ENCODE peak calls at places on chromosomes 11 and 22, in ten cellular contexts. H is GM23248; B is CD8-positive, alpha-beta T cell; W is IMR-90; E is DND-41; K is small intestine; X is gastrocnemius medialis; N is fibroblast of lung; S is sigmoid colon; T is bronchial epithelial cell. C is an unnamed sample.

GRCh38 chr11:46106530-46107407 is 14.5 kb downstream of the PHF21A start:
- DNase-seq in H (peak; percentile 44), B (no peak), W (no peak), E (no peak), K (no peak), X (no peak), N (peak; percentile 50), S (no peak), T (no peak), C (no peak)

GRCh38 chr22:35131423-35132050 is 65.6 kb downstream of the ISX start:
- DNase-seq in H (no peak), B (no peak), W (no peak), E (no peak), K (peak; percentile 89), X (no peak), N (no peak), S (no peak), T (no peak), C (no peak)

GRCh38 chr11:64687204-64687603 is 35.8 kb downstream of the NRXN2 start:
- DNase-seq in H (no peak), B (no peak), W (no peak), E (no peak), K (no peak), X (peak; percentile 67), N (no peak), S (peak; percentile 84), T (no peak), C (no peak)

GRCh38 chr11:114094516-114094915 is 35.0 kb downstream of the ZBTB16 start:
- DNase-seq in H (no peak), B (no peak), W (no peak), E (no peak), K (no peak), X (no peak), N (no peak), S (no peak), T (no peak), C (no peak)

GRCh38 chr11:8813658-8814057 is 97.3 kb upstream of the AKIP1 start:
- DNase-seq in H (peak; percentile 90), B (no peak), W (peak; percentile 89), E (peak; percentile 66), K (peak; percentile 75), X (peak; percentile 48), N (peak; percentile 92), S (peak; percentile 92), T (peak; percentile 82), C (no peak)

GRCh38 chr11:64331569-64332371 is 8.2 kb upstream of the CCDC88B start:
- DNase-seq in H (peak; percentile 98), B (peak; percentile 54), W (peak; percentile 87), E (peak; percentile 31), K (peak; percentile 93), X (no peak), N (peak; percentile 86), S (peak; percentile 76), T (peak; percentile 90), C (no peak)

GRCh38 chr11:46513934-46514342 is 79.9 kb downstream of the AMBRA1 start:
- DNase-seq in H (no peak), B (no peak), W (peak; percentile 41), E (no peak), K (peak; percentile 20), X (peak; percentile 7), N (peak; percentile 38), S (peak; percentile 87), T (peak; percentile 95), C (no peak)

GRCh38 chr22:29872989-29873388 is 10.0 kb upstream of the MTMR3 start:
- DNase-seq in H (no peak), B (no peak), W (no peak), E (no peak), K (no peak), X (no peak), N (no peak), S (no peak), T (no peak), C (no peak)

GRCh38 chr22:43867839-43868652 is 5.7 kb upstream of the SULT4A1 start:
- DNase-seq in H (peak; percentile 71), B (no peak), W (peak; percentile 73), E (peak; percentile 65), K (peak; percentile 44), X (no peak), N (peak; percentile 70), S (peak; percentile 54), T (peak; percentile 38), C (no peak)

GRCh38 chr11:34606326-34607120 is 14.4 kb upstream of the EHF start:
- DNase-seq in H (no peak), B (no peak), W (no peak), E (no peak), K (peak; percentile 60), X (no peak), N (no peak), S (no peak), T (no peak), C (no peak)

GRCh38 chr11:2122222-2122906 is 16.8 kb downstream of the IGF2 start:
- DNase-seq in H (no peak), B (no peak), W (peak; percentile 33), E (no peak), K (no peak), X (no peak), N (peak; percentile 61), S (no peak), T (no peak), C (no peak)

GRCh38 chr11:46382644-46383403 is 1.4 kb downstream of the MDK start:
- DNase-seq in H (peak; percentile 73), B (no peak), W (peak; percentile 46), E (no peak), K (peak; percentile 66), X (no peak), N (peak; percentile 59), S (peak; percentile 56), T (no peak), C (no peak)

GRCh38 chr11:116505466-116506247 is 267.1 kb downstream of the BUD13 start:
- DNase-seq in H (no peak), B (no peak), W (no peak), E (no peak), K (no peak), X (no peak), N (no peak), S (no peak), T (no peak), C (no peak)
- H3K27me3 ChIP-seq in H (peaks cover 33% of the 10 kb centered on the region), B (peaks cover 4% of the 10 kb centered on the region), W (peaks cover 26% of the 10 kb centered on the region), E (peaks cover 43% of the 10 kb centered on the region), K (peaks cover 12% of the 10 kb centered on the region), X (peaks cover 10% of the 10 kb centered on the region), N (no peaks in the 10 kb centered on the region), S (no peaks in the 10 kb centered on the region), T (no peaks in the 10 kb centered on the region), C (peaks cover 85% of the 10 kb centered on the region)

GRCh38 chr11:44829838-44830237 is 103.1 kb downstream of the TSPAN18 start:
- DNase-seq in H (no peak), B (no peak), W (no peak), E (no peak), K (no peak), X (no peak), N (no peak), S (no peak), T (no peak), C (no peak)
- H3K27me3 ChIP-seq in H (peaks cover 19% of the 10 kb centered on the region), B (no peaks in the 10 kb centered on the region), W (peaks cover 32% of the 10 kb centered on the region), E (peaks cover 6% of the 10 kb centered on the region), K (no peaks in the 10 kb centered on the region), X (peaks cover 2% of the 10 kb centered on the region), N (peaks cover 11% of the 10 kb centered on the region), S (no peaks in the 10 kb centered on the region), T (peaks cover 6% of the 10 kb centered on the region), C (peaks cover 15% of the 10 kb centered on the region)

GRCh38 chr11:70506658-70506970 is 108.3 kb downstream of the CTTN start:
- DNase-seq in H (no peak), B (no peak), W (no peak), E (no peak), K (no peak), X (no peak), N (no peak), S (peak; percentile 30), T (no peak), C (no peak)
- H3K27me3 ChIP-seq in H (no peaks in the 10 kb centered on the region), B (no peaks in the 10 kb centered on the region), W (peaks cover 3% of the 10 kb centered on the region), E (no peaks in the 10 kb centered on the region), K (no peaks in the 10 kb centered on the region), X (no peaks in the 10 kb centered on the region), N (no peaks in the 10 kb centered on the region), S (no peaks in the 10 kb centered on the region), T (no peaks in the 10 kb centered on the region), C (no peaks in the 10 kb centered on the region)

GRCh38 chr11:17739945-17740338 is 5.4 kb downstream of the KCNC1 start:
- DNase-seq in H (no peak), B (no peak), W (no peak), E (no peak), K (no peak), X (no peak), N (no peak), S (peak; percentile 47), T (no peak), C (no peak)

GRCh38 chr11:17742019-17742418 is 7.4 kb downstream of the KCNC1 start:
- DNase-seq in H (no peak), B (no peak), W (no peak), E (no peak), K (no peak), X (no peak), N (no peak), S (peak; percentile 19), T (no peak), C (no peak)

GRCh38 chr11:17741487-17741886 is 6.9 kb downstream of the KCNC1 start:
- DNase-seq in H (no peak), B (no peak), W (no peak), E (no peak), K (no peak), X (no peak), N (no peak), S (peak; percentile 40), T (no peak), C (no peak)

GRCh38 chr11:17738350-17739207 is 4.0 kb downstream of the KCNC1 start:
- DNase-seq in H (no peak), B (no peak), W (no peak), E (no peak), K (no peak), X (no peak), N (no peak), S (peak; percentile 49), T (no peak), C (no peak)

GRCh38 chr11:17740649-17741235 is 6.2 kb downstream of the KCNC1 start:
- DNase-seq in H (no peak), B (no peak), W (no peak), E (no peak), K (no peak), X (no peak), N (no peak), S (peak; percentile 57), T (no peak), C (no peak)
- H3K27me3 ChIP-seq in H (peaks cover 27% of the 10 kb centered on the region), B (no peaks in the 10 kb centered on the region), W (peaks cover 50% of the 10 kb centered on the region), E (no peaks in the 10 kb centered on the region), K (peaks cover 31% of the 10 kb centered on the region), X (peaks cover 25% of the 10 kb centered on the region), N (peaks cover 24% of the 10 kb centered on the region), S (peaks cover 31% of the 10 kb centered on the region), T (peaks cover 25% of the 10 kb centered on the region), C (peaks cover 1% of the 10 kb centered on the region)

GRCh38 chr22:47296405-47297260 is 534.2 kb downstream of the TBC1D22A start:
- DNase-seq in H (peak; percentile 27), B (no peak), W (no peak), E (no peak), K (no peak), X (no peak), N (no peak), S (no peak), T (no peak), C (no peak)
- H3K27me3 ChIP-seq in H (no peaks in the 10 kb centered on the region), B (no peaks in the 10 kb centered on the region), W (no peaks in the 10 kb centered on the region), E (peaks cover 3% of the 10 kb centered on the region), K (no peaks in the 10 kb centered on the region), X (peaks cover 3% of the 10 kb centered on the region), N (no peaks in the 10 kb centered on the region), S (no peaks in the 10 kb centered on the region), T (no peaks in the 10 kb centered on the region), C (peaks cover 55% of the 10 kb centered on the region)

GRCh38 chr22:23067023-23067650 is 3.2 kb upstream of the GNAZ start:
- DNase-seq in H (no peak), B (no peak), W (no peak), E (no peak), K (no peak), X (no peak), N (no peak), S (peak; percentile 55), T (no peak), C (no peak)
- H3K27me3 ChIP-seq in H (peaks cover 6% of the 10 kb centered on the region), B (no peaks in the 10 kb centered on the region), W (peaks cover 19% of the 10 kb centered on the region), E (no peaks in the 10 kb centered on the region), K (no peaks in the 10 kb centered on the region), X (no peaks in the 10 kb centered on the region), N (peaks cover 6% of the 10 kb centered on the region), S (no peaks in the 10 kb centered on the region), T (peaks cover 8% of the 10 kb centered on the region), C (no peaks in the 10 kb centered on the region)